ENCODE peak calls at places on chromosomes 16 and 17, in seven cellular contexts. M, F, P, V, W, Y and S are unnamed samples.

GRCh38 chr17:7221281-7222092 is 1.7 kb downstream of the ACADVL start:
- DNase-seq in M (no peak), F (no peak), P (no peak), V (no peak), W (no peak), Y (no peak), S (peak; percentile 10)

GRCh38 chr16:4409081-4409932 is 7.1 kb downstream of the CORO7 start:
- DNase-seq in M (peak; percentile 51), F (no peak), P (no peak), V (no peak), W (no peak), Y (peak; percentile 49), S (no peak)

GRCh38 chr16:46747777-46748651 is at the start of gene MYLK3:
- DNase-seq in M (no peak), F (no peak), P (peak; percentile 78), V (no peak), W (peak; percentile 80), Y (no peak), S (no peak)

GRCh38 chr17:29345066-29345465 is 45.1 kb upstream of the TAOK1 start:
- DNase-seq in M (no peak), F (no peak), P (no peak), V (no peak), W (no peak), Y (no peak), S (no peak)

GRCh38 chr16:55116165-55116894 is 185.7 kb downstream of the IRX5 start:
- DNase-seq in M (no peak), F (no peak), P (no peak), V (no peak), W (no peak), Y (no peak), S (no peak)

GRCh38 chr16:4293822-4294457 is 21.1 kb upstream of the TFAP4 start:
- DNase-seq in M (peak; percentile 70), F (no peak), P (no peak), V (peak; percentile 37), W (no peak), Y (peak; percentile 82), S (no peak)

GRCh38 chr16:80544326-80544725 is 3.5 kb downstream of the DYNLRB2 start:
- DNase-seq in M (no peak), F (no peak), P (no peak), V (no peak), W (no peak), Y (no peak), S (no peak)

GRCh38 chr16:12291989-12292759 is 315.6 kb downstream of the SNX29 start:
- DNase-seq in M (no peak), F (no peak), P (no peak), V (no peak), W (no peak), Y (no peak), S (no peak)

GRCh38 chr17:14373587-14374259 is 72.8 kb downstream of the HS3ST3B1 start:
- DNase-seq in M (peak; percentile 10), F (no peak), P (no peak), V (no peak), W (peak; percentile 93), Y (no peak), S (no peak)

GRCh38 chr16:88390760-88391496 is 8.2 kb downstream of the ZNF469 start:
- DNase-seq in M (no peak), F (no peak), P (no peak), V (no peak), W (no peak), Y (no peak), S (no peak)

GRCh38 chr17:50066995-50067394 is 11.1 kb downstream of the ITGA3 start:
- DNase-seq in M (no peak), F (no peak), P (no peak), V (no peak), W (no peak), Y (no peak), S (no peak)

GRCh38 chr17:81703747-81704654 is 834 bp downstream of the MRPL12 start:
- DNase-seq in M (no peak), F (no peak), P (no peak), V (no peak), W (no peak), Y (no peak), S (peak; percentile 42)

GRCh38 chr17:9003355-9004131 is 17.8 kb upstream of the NTN1 start:
- DNase-seq in M (no peak), F (no peak), P (no peak), V (no peak), W (no peak), Y (peak; percentile 59), S (no peak)

GRCh38 chr17:48236681-48237134 is 129.1 kb downstream of the SNX11 start:
- DNase-seq in M (peak; percentile 82), F (peak; percentile 91), P (no peak), V (peak; percentile 91), W (no peak), Y (no peak), S (no peak)

GRCh38 chr17:37824534-37825485 is 80.0 kb upstream of the HNF1B start:
- DNase-seq in M (peak; percentile 79), F (no peak), P (no peak), V (peak; percentile 92), W (peak; percentile 62), Y (no peak), S (peak; percentile 39)

GRCh38 chr17:8801135-8801840 is 2.1 kb upstream of the MFSD6L start:
- DNase-seq in M (no peak), F (no peak), P (no peak), V (no peak), W (no peak), Y (peak; percentile 40), S (no peak)

GRCh38 chr16:57578521-57579360 is 36.3 kb downstream of the ADGRG5 start:
- DNase-seq in M (no peak), F (no peak), P (no peak), V (no peak), W (no peak), Y (no peak), S (no peak)

GRCh38 chr16:70252355-70252988 is 732 bp upstream of the EXOSC6 start:
- DNase-seq in M (peak; percentile 54), F (no peak), P (peak; percentile 64), V (no peak), W (no peak), Y (peak; percentile 79), S (peak; percentile 56)

DNA sequence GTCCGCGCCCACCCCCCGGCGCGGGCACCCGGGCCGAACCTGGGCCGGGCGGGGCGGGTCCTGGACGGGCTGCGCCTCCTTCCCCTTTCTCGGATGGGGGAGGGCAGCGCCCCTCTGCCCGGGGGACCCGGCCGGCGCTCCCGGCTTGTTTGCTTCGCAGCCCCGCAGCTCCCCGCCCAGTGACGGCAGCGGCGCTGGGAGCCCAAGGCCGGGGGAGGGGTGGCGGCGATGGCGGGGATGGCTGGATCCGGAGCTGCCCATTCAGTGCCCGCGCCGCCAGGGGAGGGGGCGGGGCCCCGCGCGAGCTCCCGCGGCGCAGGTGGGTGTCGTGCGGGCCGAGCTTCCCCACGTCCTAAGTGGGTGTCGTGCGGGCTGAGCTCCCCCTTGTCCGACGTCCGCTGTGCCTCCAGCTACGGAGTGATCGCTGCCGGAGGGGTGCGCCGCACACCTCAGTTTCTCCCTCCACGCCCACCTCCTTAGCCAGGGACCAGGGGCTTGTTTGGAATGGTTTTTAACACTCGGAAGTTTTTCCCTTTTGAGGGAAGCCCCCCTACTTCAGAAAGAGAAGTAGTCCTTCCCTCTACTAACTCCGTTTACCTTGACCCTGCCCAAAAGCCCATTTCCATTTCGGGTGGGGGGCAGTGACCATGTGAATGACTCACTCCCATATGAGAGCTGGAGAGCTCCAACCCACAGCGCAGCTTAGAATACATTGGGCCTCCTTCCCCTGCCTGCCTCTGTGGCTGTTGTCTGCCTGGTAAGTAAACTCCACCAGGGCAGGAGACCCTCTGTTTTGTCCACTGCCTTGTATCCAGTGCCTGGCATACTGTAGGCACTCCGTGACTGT is 733 bp downstream of the SGSM2 start:
- DNase-seq in M (peak; percentile 65), F (no peak), P (peak; percentile 43), V (peak; percentile 73), W (peak; percentile 46), Y (peak; percentile 80), S (peak; percentile 68)
- TF ChIP-seq POLR2A in M (no peak), F (no peak), P (no peak), V (peak; percentile 28), W (no peak), Y (no peak), S (no peak)

GRCh38 chr16:84729716-84730320 is 30.0 kb downstream of the USP10 start:
- DNase-seq in M (peak; percentile 35), F (no peak), P (no peak), V (peak; percentile 59), W (no peak), Y (peak; percentile 4), S (no peak)

GRCh38 chr16:84726670-84727467 is 27.1 kb downstream of the USP10 start:
- DNase-seq in M (no peak), F (no peak), P (no peak), V (no peak), W (peak; percentile 71), Y (peak; percentile 47), S (peak; percentile 89)

GRCh38 chr16:84732674-84733352 is 33.0 kb downstream of the USP10 start:
- DNase-seq in M (peak; percentile 63), F (no peak), P (peak; percentile 87), V (no peak), W (no peak), Y (no peak), S (peak; percentile 49)

GRCh38 chr16:84728853-84729424 is 29.1 kb downstream of the USP10 start:
- DNase-seq in M (no peak), F (no peak), P (peak; percentile 72), V (no peak), W (no peak), Y (peak; percentile 29), S (no peak)

GRCh38 chr16:84730406-84731106 is 30.8 kb downstream of the USP10 start:
- DNase-seq in M (peak; percentile 87), F (peak; percentile 75), P (peak; percentile 90), V (peak; percentile 93), W (peak; percentile 74), Y (peak; percentile 14), S (peak; percentile 83)
- TF ChIP-seq MAX in M (peak; percentile 37), F (peak; percentile 71), P (no peak), V (no peak), W (no peak), Y (no peak), S (no peak)

DNA sequence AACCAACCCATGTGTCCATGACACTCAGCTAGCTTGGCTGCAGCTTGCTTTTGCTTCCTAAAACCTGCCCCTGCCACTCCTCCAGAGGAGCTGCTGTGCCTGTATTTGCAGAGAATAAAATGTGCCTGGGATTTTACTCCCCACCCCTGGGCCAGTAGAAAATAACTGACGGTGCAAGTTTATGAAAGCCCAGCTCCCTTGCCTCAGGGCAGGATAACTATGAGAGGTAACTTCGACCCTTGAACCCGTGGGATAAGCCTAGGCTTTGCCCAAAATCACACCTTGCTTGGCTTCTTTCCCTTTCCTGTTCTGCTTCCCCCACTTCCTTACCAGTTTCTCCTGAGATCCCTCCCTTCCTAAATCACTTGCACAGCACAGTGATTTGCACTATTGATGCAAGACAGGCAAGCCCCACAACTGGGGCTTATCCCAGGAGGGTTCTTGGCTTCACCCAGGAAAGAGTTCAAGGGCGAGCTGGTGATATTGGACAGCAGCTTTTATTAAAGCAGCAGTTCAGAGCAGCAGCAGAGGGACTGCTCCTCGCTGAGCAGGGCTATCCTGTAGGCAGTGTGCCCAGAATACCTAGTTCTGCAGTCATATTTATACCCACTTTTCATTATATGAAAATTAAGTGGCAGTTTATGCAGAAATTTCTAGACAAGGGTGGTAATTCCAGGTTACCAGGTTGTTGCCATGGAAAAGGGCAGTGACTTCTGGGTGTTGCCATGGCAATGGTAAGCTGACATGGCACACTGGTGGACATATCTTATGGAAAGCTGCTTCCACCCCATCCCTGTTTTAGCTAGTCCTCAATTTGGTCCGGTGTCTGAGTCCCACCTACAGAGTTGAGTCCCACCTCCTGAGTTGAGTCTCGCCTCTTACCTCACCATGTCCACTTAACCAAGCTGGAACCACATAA is 6.3 kb upstream of the ERCC4 start:
- DNase-seq in M (no peak), F (no peak), P (no peak), V (no peak), W (no peak), Y (no peak), S (no peak)
- TF ChIP-seq POLR2A in M (no peak), F (no peak), P (no peak), V (no peak), W (no peak), Y (no peak), S (no peak)

GRCh38 chr17:22669721-22670120 is 977.4 kb downstream of the KCNJ18 start:
- DNase-seq in M (no peak), F (no peak), P (no peak), V (no peak), W (no peak), Y (no peak), S (no peak)
- TF ChIP-seq MAX in M (no peak), F (no peak), P (no peak), V (no peak), W (no peak), Y (no peak), S (no peak)